ENCODE peak calls at places on chromosomes 2 and 18, in five cellular contexts. R, Z, A, O and J are unnamed samples.
A peak's percentile ranks its signal among the peaks of the same experiment; 100 is the strongest.

GRCh38 chr2:120920438-120920814 is 184.8 kb downstream of the GLI2 start:
- DNase-seq in R (no peak), O (no peak), A (no peak), Z (no peak), J (no peak)

GRCh38 chr2:119888673-119889072 is 124.2 kb upstream of the EPB41L5 start:
- DNase-seq in A (peak; percentile 53), R (no peak), O (no peak), Z (no peak), J (peak; percentile 58)

GRCh38 chr2:230774348-230774951 is 61.8 kb downstream of the CAB39 start:
- DNase-seq in O (no peak), A (peak; percentile 51), Z (no peak), R (no peak), J (peak; percentile 75)

GRCh38 chr18:61322265-61322873 is 10.9 kb upstream of the CDH20 start:
- DNase-seq in R (peak; percentile 90), O (no peak), Z (no peak), A (peak; percentile 8), J (peak; percentile 69)

GRCh38 chr2:98926601-98927000 is 9.4 kb downstream of the CRACDL start:
- DNase-seq in R (no peak), A (no peak), O (no peak), Z (no peak), J (peak; percentile 31)

GRCh38 chr2:207356604-207357003 is 173.2 kb upstream of the CREB1 start:
- DNase-seq in R (no peak), A (no peak), Z (no peak), O (no peak), J (no peak)

GRCh38 chr18:54359233-54359632 is 1.5 kb downstream of the C18orf54 start:
- DNase-seq in R (no peak), Z (no peak), O (no peak), A (no peak), J (peak; percentile 0)

GRCh38 chr18:48274301-48274700 is 134.9 kb downstream of the ZBTB7C start:
- DNase-seq in O (no peak), A (no peak), Z (no peak), R (no peak), J (no peak)

GRCh38 chr2:21057097-21057496 is 13.2 kb upstream of the APOB start:
- DNase-seq in O (no peak), A (no peak), Z (no peak), R (no peak), J (no peak)

GRCh38 chr2:176508984-176509383 is 239.7 kb downstream of the MTX2 start:
- DNase-seq in Z (no peak), A (no peak), R (no peak), O (no peak), J (no peak)

GRCh38 chr2:112985090-112985489 is 7.3 kb downstream of the IL36G start:
- DNase-seq in R (no peak), Z (no peak), O (no peak), A (no peak), J (no peak)

GRCh38 chr2:68282814-68283812 is 30.8 kb upstream of the PPP3R1 start:
- DNase-seq in A (no peak), Z (no peak), O (no peak), R (no peak), J (peak; percentile 60)

GRCh38 chr2:66430195-66430905 is 4.6 kb upstream of the MEIS1 start:
- DNase-seq in R (no peak), O (no peak), Z (no peak), A (no peak), J (no peak)

GRCh38 chr18:60984496-60984895 is 348.7 kb upstream of the CDH20 start:
- DNase-seq in R (no peak), O (no peak), A (peak; percentile 34), Z (no peak), J (peak; percentile 74)

GRCh38 chr18:36333418-36333817 is 35.9 kb downstream of the FHOD3 start:
- DNase-seq in R (no peak), Z (no peak), A (peak; percentile 59), O (no peak), J (peak; percentile 23)

GRCh38 chr2:153059338-153060052 is 341.1 kb downstream of the ARL6IP6 start:
- DNase-seq in O (no peak), A (no peak), R (peak; percentile 16), Z (no peak), J (peak; percentile 92)

GRCh38 chr2:230849633-230850357 is 14.9 kb upstream of the ITM2C start:
- DNase-seq in Z (peak; percentile 76), A (no peak), R (peak; percentile 83), O (peak; percentile 61), J (peak; percentile 55)

DNA sequence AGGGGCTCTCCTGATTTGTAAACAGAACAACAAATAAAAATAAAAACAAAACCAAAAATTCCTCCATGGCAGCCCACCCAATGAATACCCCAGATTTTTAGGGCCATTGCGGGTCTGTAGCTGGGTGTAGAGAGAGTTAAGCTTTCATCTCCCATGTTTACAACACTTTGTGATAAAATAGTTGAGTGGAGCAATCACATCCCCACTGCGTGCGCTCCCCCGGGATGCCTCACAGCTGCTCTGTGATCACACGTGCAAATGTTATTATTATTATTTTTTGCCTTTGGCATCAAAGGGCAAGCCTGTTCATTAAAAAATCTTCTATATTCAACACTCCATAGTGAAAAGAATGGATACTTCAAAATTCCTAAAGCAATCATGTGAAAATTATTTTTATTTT is 118.0 kb downstream of the MBP start:
- DNase-seq in O (no peak), Z (no peak), A (no peak), R (no peak), J (no peak)
- TF ChIP-seq CTCF in O (no peak), Z (no peak), A (no peak), R (no peak), J (no peak)

GRCh38 chr2:8538951-8539621 is 142.8 kb upstream of the ID2 start:
- DNase-seq in O (peak; percentile 19), Z (no peak), R (no peak), A (no peak), J (no peak)

GRCh38 chr2:8540552-8541055 is 141.3 kb upstream of the ID2 start:
- DNase-seq in Z (no peak), A (no peak), R (no peak), O (peak; percentile 23), J (no peak)

GRCh38 chr2:8541223-8541622 is 140.6 kb upstream of the ID2 start:
- DNase-seq in Z (no peak), O (peak; percentile 17), R (no peak), A (no peak), J (no peak)

GRCh38 chr2:8538531-8538930 is 143.3 kb upstream of the ID2 start:
- DNase-seq in O (peak; percentile 35), Z (no peak), R (no peak), A (no peak), J (no peak)

DNA sequence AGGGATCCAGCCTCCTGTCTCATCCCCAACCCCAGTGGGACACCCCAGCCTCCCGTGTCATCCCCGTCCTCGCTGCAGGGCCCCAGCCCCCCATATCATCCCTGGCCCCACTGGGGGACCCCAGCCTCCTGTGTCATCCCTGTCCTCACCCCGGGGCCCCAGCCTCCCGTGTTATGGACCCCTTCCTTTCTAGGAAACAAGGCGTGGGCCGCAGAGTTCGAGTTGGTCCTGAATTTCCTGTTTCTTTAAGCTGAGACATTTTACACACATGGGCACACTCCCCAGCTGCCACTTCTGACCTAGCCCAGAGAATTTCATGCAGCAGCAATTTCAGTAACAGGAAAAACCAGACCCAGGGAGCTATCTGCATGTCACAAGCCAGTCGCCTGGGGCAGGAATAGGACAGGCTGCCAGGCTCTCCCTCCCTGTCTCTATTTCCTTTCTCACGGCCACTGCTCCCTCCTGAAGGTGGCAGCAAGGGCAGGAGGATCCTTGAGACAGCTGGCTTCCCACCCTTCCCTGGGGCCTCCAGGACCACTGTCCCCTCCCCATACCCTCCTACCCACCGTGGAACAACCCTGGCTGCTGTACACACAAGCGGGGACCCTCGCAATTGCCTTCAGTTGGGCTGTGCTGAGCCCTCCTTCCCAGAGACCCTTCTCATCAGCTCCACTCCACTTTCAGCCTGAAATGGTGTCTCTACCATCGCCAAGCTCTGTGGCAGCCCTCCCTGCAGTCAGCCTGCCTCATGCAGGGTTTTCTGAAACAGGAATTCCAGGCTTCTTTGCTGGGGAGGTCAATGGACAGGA is 141.9 kb upstream of the ID2 start:
- DNase-seq in R (no peak), Z (peak; percentile 73), A (no peak), O (peak; percentile 19), J (no peak)
- TF ChIP-seq CTCF in R (no peak), Z (no peak), A (no peak), O (no peak), J (no peak)

DNA sequence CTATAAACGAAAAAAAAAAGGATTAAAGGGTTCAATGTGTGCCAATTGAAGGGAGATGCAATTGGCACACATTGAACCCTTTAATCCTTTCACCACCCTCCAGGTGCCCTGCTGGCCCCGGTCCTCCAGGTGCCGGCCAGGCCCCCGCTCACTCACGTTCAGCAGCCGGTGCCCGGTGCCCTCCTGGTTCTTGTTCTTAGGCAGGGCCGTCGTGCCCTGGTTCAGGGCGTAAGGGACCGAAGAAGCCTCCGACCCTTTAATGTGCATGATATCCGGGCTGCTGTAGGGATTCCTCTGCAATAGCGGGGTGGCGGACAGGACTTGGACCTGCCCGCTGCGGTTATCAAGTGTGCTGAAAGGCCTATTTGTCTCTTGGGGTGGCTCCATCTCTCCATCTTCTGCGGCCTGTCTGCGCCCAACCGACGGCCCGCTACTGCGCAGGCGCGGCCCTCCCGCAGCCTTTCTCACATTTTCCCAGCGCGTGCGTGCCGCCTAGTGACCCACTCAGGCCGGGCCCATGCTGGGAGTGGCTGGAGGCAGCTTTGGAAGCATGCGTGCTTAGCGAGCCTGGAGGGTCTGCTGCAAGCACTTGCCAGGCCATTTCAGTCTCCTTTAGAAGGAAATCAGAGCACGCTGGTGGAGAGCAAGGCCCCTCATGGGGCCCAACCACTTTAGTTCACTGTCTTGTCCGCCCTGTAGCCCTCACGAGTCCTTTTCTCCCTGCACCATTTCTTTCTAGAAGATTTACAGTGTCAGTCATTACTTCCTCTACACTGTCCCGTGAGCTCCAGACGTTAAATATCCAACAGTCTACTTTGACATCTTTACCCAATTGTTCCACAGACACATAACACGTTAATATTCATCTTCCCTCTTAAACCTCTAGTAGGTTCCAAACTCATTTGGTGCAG is 24.3 kb downstream of the TMEM237 start:
- DNase-seq in O (peak; percentile 57), A (peak; percentile 59), Z (peak; percentile 83), R (peak; percentile 18), J (no peak)
- TF ChIP-seq CTCF in O (peak; percentile 36), A (peak; percentile 42), Z (peak; percentile 46), R (no peak), J (no peak)

GRCh38 chr18:57856128-57856527 is 53.0 kb upstream of the ATP8B1 start:
- DNase-seq in A (no peak), R (no peak), O (no peak), Z (no peak), J (no peak)

GRCh38 chr18:57854726-57855125 is 51.6 kb upstream of the ATP8B1 start:
- DNase-seq in O (no peak), Z (no peak), R (no peak), A (no peak), J (no peak)

GRCh38 chr18:57859314-57859713 is 56.2 kb upstream of the ATP8B1 start:
- DNase-seq in Z (no peak), A (no peak), R (no peak), O (no peak), J (peak; percentile 56)

GRCh38 chr18:57853864-57854263 is 50.7 kb upstream of the ATP8B1 start:
- DNase-seq in Z (no peak), A (no peak), O (no peak), R (no peak), J (no peak)

DNA sequence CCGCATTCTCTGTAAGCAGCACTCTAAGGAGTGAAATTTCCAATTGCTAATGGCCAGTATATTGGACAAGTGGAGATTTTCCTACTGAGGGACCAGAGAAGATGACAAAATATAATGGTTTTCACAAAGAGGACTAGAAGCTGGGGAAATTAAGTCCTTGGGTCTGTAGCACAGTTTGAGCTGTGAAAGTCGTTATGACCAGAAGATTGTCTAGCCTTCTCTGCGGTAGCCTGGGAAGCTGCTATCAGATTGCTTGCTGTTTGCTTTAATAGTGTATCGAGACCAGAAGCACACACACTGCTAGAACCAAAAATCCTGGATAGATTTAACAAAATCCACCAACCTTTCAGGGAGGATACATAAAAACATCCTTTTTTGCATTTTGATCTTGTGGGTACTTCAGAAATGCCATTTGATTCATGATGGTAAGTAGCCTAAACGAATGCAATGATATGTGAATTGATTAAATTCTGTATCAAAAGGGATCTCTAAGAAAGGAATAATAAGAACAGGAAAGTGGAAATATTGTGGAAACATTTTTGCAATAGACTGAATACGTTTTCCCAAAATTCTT is 53.7 kb upstream of the ATP8B1 start:
- DNase-seq in R (no peak), A (no peak), Z (no peak), O (no peak), J (no peak)
- TF ChIP-seq CTCF in R (no peak), A (no peak), Z (no peak), O (no peak), J (no peak)